ENCODE peak calls at places on chromosomes 1 and 21, in four cellular contexts. R is NCI-H510A treated with DMSO at 0.1 percent for 48 hours, X is occipital lobe, F is hypothalamus. I is an unnamed sample.

GRCh38 chr1:229454056-229454455 is 20.2 kb upstream of the ACTA1 start:
- DNase-seq in R (no peak), F (no peak), X (no peak), I (peak)

GRCh38 chr1:114670083-114671010 is 498 bp upstream of the DENND2C start:
- DNase-seq in R (peak), F (peak), X (peak), I (peak)

GRCh38 chr1:236663934-236664333 is 22.4 kb upstream of the ACTN2 start:
- DNase-seq in R (no peak), X (no peak), F (no peak), I (no peak)

GRCh38 chr1:219076536-219076935 is 97.1 kb upstream of the LYPLAL1 start:
- DNase-seq in R (no peak), X (no peak), F (no peak), I (no peak)

GRCh38 chr1:184260382-184260781 is 126.4 kb upstream of the C1orf21 start:
- DNase-seq in F (no peak), X (no peak), R (no peak), I (peak)

GRCh38 chr1:233668146-233668724 is 54.3 kb downstream of the KCNK1 start:
- DNase-seq in R (no peak), X (no peak), F (no peak), I (no peak)

GRCh38 chr1:156515956-156516355 is 15.4 kb upstream of the MEF2D start:
- DNase-seq in R (no peak), F (no peak), X (no peak), I (no peak)

GRCh38 chr1:107298526-107298925 is 157.7 kb downstream of the NTNG1 start:
- DNase-seq in F (no peak), R (no peak), X (no peak), I (no peak)

GRCh38 chr1:206722751-206723499 is 38.2 kb downstream of the MAPKAPK2 start:
- DNase-seq in F (no peak), X (no peak), R (no peak), I (no peak)

GRCh38 chr1:172628416-172628815 is 30.5 kb upstream of the FASLG start:
- DNase-seq in F (no peak), R (no peak), X (no peak), I (no peak)

GRCh38 chr1:69172003-69173000 is 395.4 kb upstream of the LRRC7 start:
- DNase-seq in F (no peak), R (no peak), X (no peak), I (no peak)

GRCh38 chr21:33096426-33096825 is 26.5 kb downstream of the OLIG1 start:
- DNase-seq in R (no peak), X (no peak), F (no peak), I (no peak)

GRCh38 chr1:22557341-22557950 is 5.8 kb upstream of the EPHA8 start:
- DNase-seq in X (no peak), R (peak), F (no peak), I (no peak)

GRCh38 chr1:153100241-153100640 is 5.9 kb upstream of the SPRR2E start:
- DNase-seq in X (no peak), F (no peak), R (no peak), I (no peak)

GRCh38 chr21:37365657-37366487 is 701 bp upstream of the DYRK1A start:
- DNase-seq in R (peak), X (peak), F (peak), I (peak)

GRCh38 chr21:38646213-38646837 is 148.0 kb upstream of the ERG start:
- DNase-seq in X (no peak), F (no peak), R (no peak), I (no peak)

GRCh38 chr1:26084091-26084561 is 16.7 kb upstream of the TRIM63 start:
- DNase-seq in X (no peak), F (no peak), R (no peak), I (no peak)

GRCh38 chr1:228143480-228144212 is 3.6 kb downstream of the GUK1 start:
- DNase-seq in F (no peak), R (no peak), X (no peak), I (no peak)

GRCh38 chr1:6151291-6151822 is 28.8 kb downstream of the CHD5 start:
- DNase-seq in F (no peak), R (no peak), X (no peak), I (no peak)

GRCh38 chr1:100860397-100860991 is 34.1 kb downstream of the EXTL2 start:
- DNase-seq in F (no peak), R (no peak), X (no peak), I (no peak)

GRCh38 chr1:232904131-232904530 is 46.3 kb upstream of the NTPCR start:
- DNase-seq in X (no peak), R (no peak), F (no peak), I (no peak)

GRCh38 chr1:108653431-108654105 is 7.3 kb downstream of the HENMT1 start:
- DNase-seq in F (no peak), X (no peak), R (no peak), I (no peak)

GRCh38 chr1:53087332-53088285 is 25.6 kb downstream of the PODN start:
- DNase-seq in F (no peak), X (no peak), R (no peak), I (no peak)

GRCh38 chr1:111990878-111991760 is 1.7 kb upstream of the KCND3 start:
- DNase-seq in F (peak), R (peak), X (peak), I (peak)

GRCh38 chr1:225942574-225942973 is 1.6 kb upstream of the LEFTY2 start:
- DNase-seq in X (no peak), R (peak), F (no peak), I (peak)

GRCh38 chr1:145782166-145783099 is 41.5 kb downstream of the RNF115 start:
- DNase-seq in F (no peak), R (no peak), X (no peak), I (peak)